ENCODE peak calls at places on chromosomes 7 and 10, in nine cellular contexts. One of them, this sample, is unnamed.

GRCh38 chr10:86899670-86900276 is 57.6 kb downstream of the MMRN2 start:
- DNase-seq in cardiac septum: no peak
- DNase-seq in choroid plexus epithelial cell: peak
- DNase-seq in tibial nerve: peak
- DNase-seq in right lobe of liver: peak
- DNase-seq in astrocyte of the hippocampus: peak
- DNase-seq in NCI-H82: peak
- DNase-seq in heart right ventricle: no peak
- DNase-seq in HFF-Myc: peak
- DNase-seq in this sample: no peak

GRCh38 chr10:109914966-109915365 is 8.3 kb downstream of the XPNPEP1 start:
- DNase-seq in cardiac septum: no peak
- DNase-seq in choroid plexus epithelial cell: peak
- DNase-seq in tibial nerve: no peak
- DNase-seq in right lobe of liver: no peak
- DNase-seq in astrocyte of the hippocampus: peak
- DNase-seq in NCI-H82: no peak
- DNase-seq in heart right ventricle: no peak
- DNase-seq in HFF-Myc: no peak
- DNase-seq in this sample: no peak

GRCh38 chr10:11902646-11903045 is 79.5 kb downstream of the PROSER2 start:
- DNase-seq in cardiac septum: no peak
- DNase-seq in choroid plexus epithelial cell: no peak
- DNase-seq in tibial nerve: no peak
- DNase-seq in right lobe of liver: peak
- DNase-seq in astrocyte of the hippocampus: no peak
- DNase-seq in NCI-H82: no peak
- DNase-seq in heart right ventricle: no peak
- DNase-seq in HFF-Myc: no peak
- DNase-seq in this sample: no peak

GRCh38 chr7:44131173-44132009 is 8.0 kb upstream of the POLD2 start:
- DNase-seq in cardiac septum: no peak
- DNase-seq in choroid plexus epithelial cell: peak
- DNase-seq in tibial nerve: no peak
- DNase-seq in right lobe of liver: peak
- DNase-seq in astrocyte of the hippocampus: no peak
- DNase-seq in NCI-H82: peak
- DNase-seq in heart right ventricle: no peak
- DNase-seq in HFF-Myc: no peak
- DNase-seq in this sample: no peak

GRCh38 chr7:107773027-107773426 is 29.1 kb downstream of the CBLL1 start:
- DNase-seq in cardiac septum: no peak
- DNase-seq in choroid plexus epithelial cell: no peak
- DNase-seq in tibial nerve: no peak
- DNase-seq in right lobe of liver: no peak
- DNase-seq in astrocyte of the hippocampus: no peak
- DNase-seq in NCI-H82: no peak
- DNase-seq in heart right ventricle: no peak
- DNase-seq in HFF-Myc: no peak
- DNase-seq in this sample: no peak

GRCh38 chr7:132941905-132942304 is 140.0 kb downstream of the CHCHD3 start:
- DNase-seq in cardiac septum: no peak
- DNase-seq in choroid plexus epithelial cell: no peak
- DNase-seq in tibial nerve: no peak
- DNase-seq in right lobe of liver: no peak
- DNase-seq in astrocyte of the hippocampus: no peak
- DNase-seq in NCI-H82: no peak
- DNase-seq in heart right ventricle: no peak
- DNase-seq in HFF-Myc: no peak
- DNase-seq in this sample: no peak

GRCh38 chr10:62852961-62853702 is 37.0 kb upstream of the EGR2 start:
- DNase-seq in cardiac septum: no peak
- DNase-seq in choroid plexus epithelial cell: no peak
- DNase-seq in tibial nerve: no peak
- DNase-seq in right lobe of liver: no peak
- DNase-seq in astrocyte of the hippocampus: no peak
- DNase-seq in NCI-H82: no peak
- DNase-seq in heart right ventricle: no peak
- DNase-seq in HFF-Myc: no peak
- DNase-seq in this sample: no peak

GRCh38 chr7:29806131-29806792 is at the start of gene WIPF3:
- DNase-seq in cardiac septum: no peak
- DNase-seq in choroid plexus epithelial cell: no peak
- DNase-seq in tibial nerve: no peak
- DNase-seq in right lobe of liver: peak
- DNase-seq in astrocyte of the hippocampus: peak
- DNase-seq in NCI-H82: peak
- DNase-seq in heart right ventricle: peak
- DNase-seq in HFF-Myc: no peak
- DNase-seq in this sample: peak

GRCh38 chr10:62860946-62861345 is 44.8 kb upstream of the EGR2 start:
- DNase-seq in cardiac septum: no peak
- DNase-seq in choroid plexus epithelial cell: no peak
- DNase-seq in tibial nerve: no peak
- DNase-seq in right lobe of liver: no peak
- DNase-seq in astrocyte of the hippocampus: no peak
- DNase-seq in NCI-H82: no peak
- DNase-seq in heart right ventricle: no peak
- DNase-seq in HFF-Myc: no peak
- DNase-seq in this sample: no peak